ENCODE peak calls at places on chromosomes 7 and 10, in six cellular contexts. P is IMR-90, C is mesendoderm, I is neuronal stem cell, A is trophoblast cell, K is mesenchymal stem cell. J is an unnamed sample.

GRCh38 chr10:86225098-86225782 is 141.4 kb downstream of the GRID1 start:
- DNase-seq in P (peak; percentile 55), C (peak; percentile 57), I (no peak), A (no peak), K (no peak), J (no peak)

GRCh38 chr10:114208351-114208750 is 29.2 kb downstream of the TDRD1 start:
- DNase-seq in P (no peak), C (peak; percentile 82), I (peak; percentile 38), A (no peak), K (peak; percentile 15), J (peak; percentile 34)

GRCh38 chr7:152636436-152636835 is 39.5 kb downstream of the XRCC2 start:
- DNase-seq in P (no peak), C (no peak), I (no peak), A (peak; percentile 33), K (no peak), J (no peak)

GRCh38 chr7:44307301-44307900 is 18.0 kb downstream of the CAMK2B start:
- DNase-seq in P (peak; percentile 19), C (peak; percentile 77), I (no peak), A (no peak), K (peak; percentile 55), J (peak; percentile 65)

GRCh38 chr7:94491410-94491809 is 18.2 kb upstream of the CASD1 start:
- DNase-seq in P (no peak), C (no peak), I (no peak), A (no peak), K (no peak), J (no peak)

GRCh38 chr10:5494611-5495010 is 4.8 kb downstream of the CALML5 start:
- DNase-seq in P (no peak), C (no peak), I (no peak), A (no peak), K (no peak), J (no peak)

GRCh38 chr10:84537447-84537931 is 209.1 kb downstream of the CCSER2 start:
- DNase-seq in P (peak; percentile 59), C (peak; percentile 70), I (peak; percentile 63), A (peak; percentile 33), K (peak; percentile 65), J (no peak)

GRCh38 chr10:62277946-62278345 is 9.3 kb upstream of the RTKN2 start:
- DNase-seq in P (no peak), C (no peak), I (no peak), A (no peak), K (no peak), J (no peak)

GRCh38 chr7:8228766-8229674 is 32.9 kb downstream of the ICA1 start:
- DNase-seq in P (no peak), C (peak; percentile 70), I (no peak), A (no peak), K (no peak), J (no peak)

GRCh38 chr7:74587435-74588126 is 69.9 kb upstream of the GTF2I start:
- DNase-seq in P (peak; percentile 89), C (peak; percentile 89), I (no peak), A (no peak), K (peak; percentile 94), J (peak; percentile 81)

GRCh38 chr7:27116019-27116411 is 13.5 kb upstream of the HOXA2 start:
- DNase-seq in P (peak; percentile 12), C (no peak), I (no peak), A (no peak), K (no peak), J (no peak)

GRCh38 chr10:21813944-21814343 is 189.6 kb downstream of the DNAJC1 start:
- DNase-seq in P (no peak), C (no peak), I (no peak), A (no peak), K (no peak), J (no peak)

GRCh38 chr7:111937164-111937563 is 269.0 kb downstream of the DOCK4 start:
- DNase-seq in P (no peak), C (no peak), I (no peak), A (no peak), K (no peak), J (no peak)

GRCh38 chr7:55187701-55188491 is 169.1 kb downstream of the EGFR start:
- DNase-seq in P (no peak), C (no peak), I (no peak), A (no peak), K (no peak), J (no peak)
- H3K18ac ChIP-seq in P (peak overlapping the region; percentile 42), C (no peak overlapping the region), I (peak overlapping the region; percentile 55), A (no peak overlapping the region), K (no peak overlapping the region), J (no peak overlapping the region)

GRCh38 chr10:43402176-43402575 is 6.8 kb downstream of the HNRNPF start:
- DNase-seq in P (no peak), C (no peak), I (no peak), A (no peak), K (no peak), J (no peak)
- H3K4me1 ChIP-seq in P (peaks cover 15% of the 10 kb centered on the region), C (peaks cover 8% of the 10 kb centered on the region), I (peaks cover 12% of the 10 kb centered on the region), A (peaks cover 16% of the 10 kb centered on the region), K (peaks cover 22% of the 10 kb centered on the region), J (peaks cover 4% of the 10 kb centered on the region)

GRCh38 chr10:93894516-93895378 is 969 bp downstream of the SLC35G1 start:
- DNase-seq in P (peak; percentile 16), C (peak; percentile 31), I (no peak), A (no peak), K (peak; percentile 39), J (peak; percentile 31)
- H3K18ac ChIP-seq in P (no peak overlapping the region), C (peak overlapping the region; percentile 44), I (peak overlapping the region; percentile 99), A (peak overlapping the region; percentile 55), K (peak overlapping the region; percentile 92), J (no peak overlapping the region)

GRCh38 chr7:29951206-29951605 is 38.4 kb downstream of the SCRN1 start:
- DNase-seq in P (no peak), C (no peak), I (no peak), A (no peak), K (no peak), J (no peak)
- H3K4me1 ChIP-seq in P (peaks cover 4% of the 10 kb centered on the region), C (no peaks in the 10 kb centered on the region), I (no peaks in the 10 kb centered on the region), A (no peaks in the 10 kb centered on the region), K (peaks cover 10% of the 10 kb centered on the region), J (no peaks in the 10 kb centered on the region)

DNA sequence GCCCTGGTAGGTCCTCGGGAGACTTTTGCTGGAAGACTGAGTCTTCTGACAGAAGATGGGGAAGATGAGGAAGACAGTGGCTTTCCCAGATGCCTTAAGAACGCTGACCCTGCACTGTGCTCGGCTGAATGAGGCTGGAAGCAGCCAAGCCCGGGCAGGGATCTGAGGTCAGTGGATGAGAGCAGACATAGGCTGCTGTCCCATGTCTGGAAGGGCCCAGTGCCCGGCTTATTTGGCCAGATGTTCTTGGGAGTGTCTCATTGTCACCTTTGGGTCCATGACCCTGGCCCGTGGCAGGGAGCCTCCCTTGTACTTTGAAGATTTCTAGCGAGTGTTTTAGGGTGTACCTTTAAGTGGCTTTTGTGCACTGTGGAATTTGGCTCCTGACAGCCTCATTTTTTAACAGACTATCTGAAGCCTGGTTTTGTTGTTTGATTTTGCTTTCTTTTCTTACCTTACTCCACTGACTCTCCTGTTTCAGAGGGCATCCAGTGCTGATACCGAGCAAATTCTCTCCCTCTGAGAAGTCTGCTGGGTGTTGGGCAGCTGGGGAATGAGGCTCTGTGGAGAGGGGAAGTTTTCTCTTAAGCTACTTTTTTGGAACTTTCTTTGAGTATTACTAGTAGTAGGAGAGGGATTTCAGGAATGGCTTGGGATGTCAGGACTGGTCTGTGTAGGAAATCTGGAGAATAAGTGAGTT is 61.4 kb downstream of the CREB5 start:
- DNase-seq in P (no peak), C (no peak), I (no peak), A (no peak), K (no peak), J (no peak)
- H3K18ac ChIP-seq in P (no peak overlapping the region), C (no peak overlapping the region), I (no peak overlapping the region), A (no peak overlapping the region), K (no peak overlapping the region), J (no peak overlapping the region)

J was measured in H9.